ENCODE peak calls at places on chromosomes 12 and 14, in ten cellular contexts. I is HFFc6, C is nephron progenitor cell, J is adipocyte, R is HS-27A, H is HuH-7, O is iris pigment epithelial cell, S is Right ventricle myocardium superior, Z is AG04450, V is HS-5. U is an unnamed sample.

GRCh38 chr12:16385779-16386646 is 38.6 kb downstream of the MGST1 start:
- DNase-seq in I (peak), Z (peak), C (peak), J (peak), R (peak), V (peak), H (peak), S (no peak), O (peak), U (peak)

GRCh38 chr12:67419810-67420209 is 150.7 kb downstream of the CAND1 start:
- DNase-seq in S (no peak), H (no peak), R (no peak), V (no peak), Z (no peak), I (no peak), C (no peak), J (no peak), O (no peak), U (no peak)

GRCh38 chr14:99621948-99622347 is 17.9 kb upstream of the CCDC85C start:
- DNase-seq in O (no peak), V (no peak), C (no peak), R (no peak), H (no peak), S (no peak), I (no peak), J (no peak), Z (no peak), U (no peak)

GRCh38 chr14:68523994-68524725 is 268.7 kb downstream of the ZFP36L1 start:
- DNase-seq in O (no peak), V (no peak), J (peak), C (no peak), Z (no peak), S (no peak), R (no peak), I (no peak), H (no peak), U (no peak)

GRCh38 chr14:31457665-31458659 is 656 bp upstream of the DTD2 start:
- DNase-seq in I (no peak), H (peak), R (no peak), O (peak), V (no peak), C (no peak), J (peak), Z (no peak), S (no peak), U (no peak)

GRCh38 chr12:62677355-62677754 is 210.7 kb downstream of the MON2 start:
- DNase-seq in J (no peak), H (no peak), R (no peak), I (no peak), O (no peak), S (no peak), C (no peak), V (no peak), Z (no peak), U (no peak)

GRCh38 chr12:55728932-55729591 is at the start of gene CD63:
- DNase-seq in C (peak), O (peak), V (no peak), H (peak), S (peak), Z (no peak), R (no peak), J (peak), I (peak), U (peak)

GRCh38 chr14:74257078-74257987 is 18.1 kb downstream of the VSX2 start:
- DNase-seq in O (no peak), I (no peak), J (peak), C (peak), R (no peak), H (peak), V (no peak), Z (no peak), S (peak), U (peak)

GRCh38 chr12:130468700-130469245 is 131.1 kb downstream of the PIWIL1 start:
- DNase-seq in C (no peak), Z (no peak), I (no peak), J (no peak), R (no peak), V (no peak), O (no peak), H (no peak), S (no peak), U (no peak)

GRCh38 chr14:62436256-62436655 is 609.0 kb downstream of the KCNH5 start:
- DNase-seq in J (no peak), R (no peak), C (no peak), V (no peak), I (no peak), S (no peak), H (no peak), O (no peak), Z (no peak), U (peak)

GRCh38 chr14:40218282-40218941 is 786.2 kb upstream of the FBXO33 start:
- DNase-seq in O (no peak), C (no peak), V (no peak), R (no peak), Z (no peak), H (no peak), I (no peak), J (no peak), S (no peak), U (no peak)

GRCh38 chr12:96197503-96198272 is 3.5 kb downstream of the ELK3 start:
- DNase-seq in J (peak), O (peak), S (no peak), I (peak), R (peak), V (peak), C (no peak), H (no peak), Z (peak), U (peak)

GRCh38 chr12:12723681-12724420 is 6.7 kb downstream of the CDKN1B start:
- DNase-seq in H (no peak), J (peak), Z (no peak), R (no peak), V (no peak), I (no peak), C (peak), O (no peak), S (peak), U (peak)

GRCh38 chr14:55609681-55610080 is 29.7 kb downstream of the KTN1 start:
- DNase-seq in V (peak), I (peak), O (peak), H (no peak), Z (no peak), S (no peak), J (peak), R (no peak), C (no peak), U (peak)